ENCODE peak calls at places on chromosomes 4 and X, in ten cellular contexts. J, V, N, M, L, X, K, T, P and D are unnamed samples.

GRCh38 chrX:14899607-14900006 is 26.4 kb downstream of the MOSPD2 start:
- DNase-seq in V (no peak), J (no peak), X (peak; percentile 15), M (peak; percentile 11), P (no peak), T (no peak), K (peak; percentile 48), N (no peak), L (no peak), D (no peak)

GRCh38 chr4:62344915-62345314 is 1144.8 kb downstream of the ADGRL3 start:
- DNase-seq in P (no peak), M (no peak), K (no peak), L (no peak), N (no peak), X (no peak), J (no peak), T (no peak), V (no peak), D (no peak)

GRCh38 chr4:142353149-142353738 is 492.9 kb downstream of the INPP4B start:
- DNase-seq in L (no peak), V (no peak), K (peak; percentile 38), J (no peak), T (no peak), N (no peak), P (no peak), X (peak; percentile 79), M (peak; percentile 33), D (no peak)

GRCh38 chr4:53702334-53703266 is 111.3 kb upstream of the LNX1 start:
- DNase-seq in K (peak; percentile 77), M (peak; percentile 85), L (no peak), X (peak; percentile 85), V (peak; percentile 71), N (peak; percentile 84), P (peak; percentile 46), J (peak; percentile 72), T (peak; percentile 40), D (peak; percentile 82)

GRCh38 chr4:184812651-184813181 is 13.1 kb downstream of the ACSL1 start:
- DNase-seq in M (peak; percentile 19), J (no peak), L (no peak), K (peak; percentile 50), V (no peak), X (peak; percentile 70), N (no peak), P (no peak), T (no peak), D (no peak)

GRCh38 chrX:68504237-68504636 is 5.4 kb downstream of the YIPF6 start:
- DNase-seq in X (no peak), N (no peak), K (peak; percentile 73), P (no peak), J (no peak), M (no peak), V (no peak), L (peak; percentile 33), T (no peak), D (no peak)

GRCh38 chrX:9184231-9184630 is 150.3 kb upstream of the FAM9B start:
- DNase-seq in V (no peak), L (no peak), N (no peak), T (no peak), J (no peak), M (no peak), K (no peak), P (no peak), X (no peak), D (no peak)

GRCh38 chr4:115866364-115866896 is 753.0 kb upstream of the NDST4 start:
- DNase-seq in V (no peak), J (no peak), X (no peak), M (no peak), N (no peak), L (no peak), K (no peak), P (no peak), T (no peak), D (no peak)

GRCh38 chr4:80423553-80424224 is 88.2 kb downstream of the CFAP299 start:
- DNase-seq in V (no peak), P (no peak), K (no peak), T (no peak), M (no peak), X (no peak), J (no peak), L (no peak), N (no peak), D (no peak)

GRCh38 chr4:52869196-52869595 is 7.1 kb downstream of the RASL11B start:
- DNase-seq in T (no peak), M (peak; percentile 73), L (no peak), X (no peak), K (no peak), J (no peak), V (peak; percentile 68), P (peak; percentile 63), N (peak; percentile 59), D (peak; percentile 14)